ENCODE peak calls at places on chromosomes 2 and 18, in four cellular contexts. P is IMR-90, A is H9, J is H1. D is an unnamed sample.

GRCh38 chr2:214801768-214802397 is 7.6 kb downstream of the BARD1 start:
- DNase-seq in P (no peak), A (no peak), J (no peak), D (no peak)

GRCh38 chr2:181419124-181419855 is 37.9 kb upstream of the ITGA4 start:
- DNase-seq in P (no peak), A (no peak), J (no peak), D (no peak)

GRCh38 chr2:210524533-210524932 is 31.9 kb upstream of the CPS1 start:
- DNase-seq in P (no peak), A (no peak), J (no peak), D (no peak)

GRCh38 chr2:36399050-36399449 is 43.5 kb downstream of the CRIM1 start:
- DNase-seq in P (no peak), A (no peak), J (no peak), D (no peak)

GRCh38 chr2:95323347-95324155 is 26.4 kb downstream of the KCNIP3 start:
- DNase-seq in P (no peak), A (peak), J (peak), D (peak)

GRCh38 chr2:170922683-170923494 is 6.2 kb upstream of the GORASP2 start:
- DNase-seq in P (no peak), A (no peak), J (no peak), D (no peak)

GRCh38 chr2:209663149-209663548 is 108.5 kb upstream of the UNC80 start:
- DNase-seq in P (peak), A (no peak), J (no peak), D (peak)

GRCh38 chr2:95530734-95531133 is 46.2 kb upstream of the TRIM43B start:
- DNase-seq in P (peak), A (no peak), J (no peak), D (no peak)

GRCh38 chr18:39635966-39636365 is 2070.4 kb upstream of the CELF4 start:
- DNase-seq in P (no peak), A (no peak), J (no peak), D (no peak)

GRCh38 chr2:127086800-127087737 is 19.9 kb downstream of the BIN1 start:
- DNase-seq in P (peak), A (peak), J (peak), D (peak)

GRCh38 chr2:134142903-134143302 is 111.0 kb upstream of the MGAT5 start:
- DNase-seq in P (peak), A (no peak), J (no peak), D (peak)

DNA sequence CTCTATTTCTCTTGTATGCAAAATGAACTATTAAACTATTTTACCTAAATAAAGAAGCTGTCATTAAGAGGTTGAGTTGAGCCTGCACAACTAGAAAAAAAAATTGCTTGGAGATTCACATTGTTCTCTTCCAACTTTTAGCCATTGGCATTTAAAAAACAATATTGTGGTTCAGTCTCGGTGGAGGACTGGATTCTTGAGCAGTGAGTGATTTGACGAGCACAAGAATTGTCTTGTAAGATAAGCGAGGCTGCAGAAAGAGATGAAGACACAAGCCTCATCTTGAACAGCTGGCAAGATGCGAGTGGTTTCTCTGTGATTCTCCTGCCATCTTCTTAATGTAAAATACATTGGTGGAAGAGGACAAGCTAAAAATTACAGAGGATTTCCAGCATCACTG is 67.0 kb downstream of the GALR1 start:
- DNase-seq in P (no peak), A (no peak), J (no peak), D (no peak)
- H3K56ac ChIP-seq in P (no peak), A (no peak), J (no peak), D (no peak)

GRCh38 chr2:237649541-237650454 is 22.4 kb downstream of the LRRFIP1 start:
- DNase-seq in P (no peak), A (peak), J (no peak), D (no peak)
- H3K56ac ChIP-seq in P (no peak), A (no peak), J (no peak), D (no peak)

GRCh38 chr2:218262631-218263586 is 2.1 kb downstream of the GPBAR1 start:
- DNase-seq in P (no peak), A (no peak), J (no peak), D (no peak)
- H3K56ac ChIP-seq in P (no peak), A (no peak), J (no peak), D (no peak)

DNA sequence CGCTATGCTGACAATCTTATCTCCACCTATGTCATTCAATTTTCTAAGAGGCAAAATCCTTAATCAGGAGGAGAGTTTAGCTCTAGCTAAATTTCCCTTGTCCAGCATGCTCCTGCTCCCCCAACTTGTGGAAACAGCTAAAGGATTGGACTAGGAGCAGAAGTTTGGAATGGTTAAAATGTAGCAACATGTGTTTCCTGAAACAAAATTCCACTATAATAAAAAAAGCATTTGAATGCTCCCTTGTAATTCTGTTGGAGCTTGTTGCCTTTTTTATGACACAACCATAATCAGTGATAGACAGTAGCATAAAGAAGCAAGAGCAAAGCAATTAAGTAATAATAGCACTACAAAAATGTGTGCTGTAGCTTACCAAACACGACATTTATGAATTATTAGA is 6.9 kb downstream of the ACTR3 start:
- DNase-seq in P (peak), A (no peak), J (no peak), D (no peak)
- H3K56ac ChIP-seq in P (no peak), A (no peak), J (no peak), D (no peak)

D was measured in mesendoderm.